ENCODE peak calls at places on chromosomes 2 and 18, in seven cellular contexts. Q is amniotic stem cell; Y is HS-5; J is lung microvascular endothelial cell; X is HCEC 1CT; I is stimulated activated CD8-positive, alpha-beta memory T cell treated with anti-CD3 and anti-CD28 coated beads, Interleukin-15, amount 100 ng/mL, for 24 hours; S is NCI-H1092 treated with DMSO at 0.1 percent for 48 hours. R is an unnamed sample.

GRCh38 chr2:12430036-12430795 is 286.5 kb upstream of the TRIB2 start:
- DNase-seq in Q (peak; percentile 59), I (no peak), J (no peak), S (no peak), X (peak; percentile 68), Y (peak; percentile 25), R (no peak)

GRCh38 chr2:44778221-44778654 is 163.3 kb upstream of the SIX3 start:
- DNase-seq in S (peak; percentile 43), Y (no peak), X (no peak), J (no peak), I (no peak), Q (no peak), R (no peak)

GRCh38 chr2:27351802-27352598 is 4.6 kb downstream of the GTF3C2 start:
- DNase-seq in Y (no peak), Q (no peak), S (no peak), X (no peak), I (no peak), J (no peak), R (no peak)

GRCh38 chr18:59837586-59837985 is 62.2 kb upstream of the PMAIP1 start:
- DNase-seq in J (peak; percentile 81), Q (peak; percentile 29), I (no peak), S (peak; percentile 78), X (peak; percentile 72), Y (peak; percentile 31), R (peak; percentile 59)

GRCh38 chr2:176657391-176657790 is 388.1 kb downstream of the MTX2 start:
- DNase-seq in Y (no peak), Q (no peak), J (no peak), I (no peak), S (no peak), X (no peak), R (no peak)

GRCh38 chr2:237885931-237886701 is 26.7 kb downstream of the RAMP1 start:
- DNase-seq in Q (no peak), S (no peak), I (no peak), Y (no peak), J (no peak), X (no peak), R (no peak)

GRCh38 chr18:7467708-7468466 is 99.2 kb upstream of the PTPRM start:
- DNase-seq in I (no peak), Q (no peak), Y (no peak), J (no peak), X (no peak), S (no peak), R (peak; percentile 20)

GRCh38 chr2:147171961-147172360 is 672.9 kb upstream of the ACVR2A start:
- DNase-seq in J (no peak), Y (no peak), X (peak; percentile 68), I (no peak), S (no peak), Q (no peak), R (no peak)

GRCh38 chr2:28958689-28959088 is 22.4 kb upstream of the TOGARAM2 start:
- DNase-seq in Q (peak; percentile 48), X (peak; percentile 74), Y (peak; percentile 43), I (no peak), S (peak; percentile 69), J (peak; percentile 71), R (peak; percentile 52)

GRCh38 chr2:178414266-178415247 is 36.4 kb downstream of the PRKRA start:
- DNase-seq in J (peak; percentile 97), X (peak; percentile 97), Y (peak; percentile 92), S (peak; percentile 92), Q (peak; percentile 85), I (peak; percentile 46), R (peak; percentile 94)

GRCh38 chr18:79524181-79525078 is 128.7 kb downstream of the NFATC1 start:
- DNase-seq in S (no peak), Q (no peak), J (no peak), Y (no peak), I (no peak), X (no peak), R (no peak)

GRCh38 chr2:236674238-236674637 is 104.6 kb downstream of the ACKR3 start:
- DNase-seq in I (no peak), X (no peak), Y (no peak), Q (no peak), S (no peak), J (no peak), R (no peak)

GRCh38 chr18:32259553-32259952 is 69.7 kb downstream of the MEP1B start:
- DNase-seq in Y (no peak), Q (no peak), X (no peak), J (no peak), S (no peak), I (no peak), R (no peak)

R was measured in HFF-Myc.